ENCODE peak calls at places on chromosomes 12 and 14, in eight cellular contexts. B is CD8-positive, alpha-beta T cell; A is RWPE1; S is astrocyte; V is CD4-positive, alpha-beta T cell; T is tibial artery; R is colonic mucosa; Y is nephron progenitor cell. J is an unnamed sample.

GRCh38 chr14:104894331-104895206 is 29.5 kb downstream of the CEP170B start:
- DNase-seq in B (peak), A (no peak), S (no peak), V (no peak), T (no peak), R (no peak), Y (no peak), J (no peak)

GRCh38 chr12:42094277-42094676 is 50.4 kb downstream of the GXYLT1 start:
- DNase-seq in B (no peak), A (peak), S (peak), V (no peak), T (no peak), R (no peak), Y (no peak), J (peak)

GRCh38 chr12:123591702-123592481 is 7.5 kb downstream of the TMED2 start:
- DNase-seq in B (no peak), A (no peak), S (peak), V (no peak), T (no peak), R (no peak), Y (no peak), J (peak)

GRCh38 chr14:58789756-58790155 is 152.0 kb downstream of the DACT1 start:
- DNase-seq in B (no peak), A (no peak), S (no peak), V (no peak), T (no peak), R (no peak), Y (no peak), J (no peak)

GRCh38 chr12:71426030-71426570 is 13.5 kb upstream of the LGR5 start:
- DNase-seq in B (no peak), A (no peak), S (no peak), V (no peak), T (no peak), R (no peak), Y (no peak), J (no peak)

GRCh38 chr14:69355955-69356321 is 42.2 kb downstream of the ERH start:
- DNase-seq in B (no peak), A (no peak), S (peak), V (no peak), T (peak), R (no peak), Y (no peak), J (peak)

GRCh38 chr12:74728006-74728405 is 190.4 kb downstream of the ATXN7L3B start:
- DNase-seq in B (no peak), A (no peak), S (no peak), V (no peak), T (no peak), R (no peak), Y (no peak), J (no peak)

GRCh38 chr12:50642035-50642451 is 121.9 kb upstream of the ATF1 start:
- DNase-seq in B (no peak), A (peak), S (peak), V (no peak), T (no peak), R (no peak), Y (no peak), J (peak)

GRCh38 chr12:98352218-98352811 is 163.1 kb upstream of the TMPO start:
- DNase-seq in B (no peak), A (peak), S (peak), V (no peak), T (no peak), R (no peak), Y (no peak), J (peak)

GRCh38 chr12:30823140-30823669 is 68.5 kb upstream of the CAPRIN2 start:
- DNase-seq in B (no peak), A (no peak), S (no peak), V (peak), T (no peak), R (peak), Y (peak), J (peak)

GRCh38 chr12:632102-632696 is 31.0 kb downstream of the NINJ2 start:
- DNase-seq in B (no peak), A (peak), S (peak), V (no peak), T (peak), R (no peak), Y (no peak), J (peak)

GRCh38 chr12:8018666-8019581 is 13.6 kb upstream of the FOXJ2 start:
- DNase-seq in B (peak), A (no peak), S (no peak), V (no peak), T (no peak), R (no peak), Y (peak), J (no peak)

GRCh38 chr14:50339178-50339804 is 27.2 kb downstream of the DMAC2L start:
- DNase-seq in B (no peak), A (no peak), S (no peak), V (no peak), T (no peak), R (no peak), Y (no peak), J (no peak)

GRCh38 chr14:100531152-100531551 is 56.1 kb downstream of the BEGAIN start:
- DNase-seq in B (peak), A (no peak), S (no peak), V (no peak), T (peak), R (peak), Y (no peak), J (no peak)

GRCh38 chr12:117857632-117858274 is 111.0 kb downstream of the KSR2 start:
- DNase-seq in B (peak), A (peak), S (peak), V (peak), T (no peak), R (peak), Y (peak), J (peak)

GRCh38 chr12:117853600-117853999 is 115.2 kb downstream of the KSR2 start:
- DNase-seq in B (no peak), A (peak), S (no peak), V (no peak), T (no peak), R (peak), Y (no peak), J (peak)

GRCh38 chr12:117850048-117850447 is 118.7 kb downstream of the KSR2 start:
- DNase-seq in B (no peak), A (peak), S (peak), V (no peak), T (no peak), R (peak), Y (peak), J (peak)

GRCh38 chr12:117855165-117855564 is 113.6 kb downstream of the KSR2 start:
- DNase-seq in B (no peak), A (no peak), S (no peak), V (no peak), T (no peak), R (no peak), Y (no peak), J (no peak)

DNA sequence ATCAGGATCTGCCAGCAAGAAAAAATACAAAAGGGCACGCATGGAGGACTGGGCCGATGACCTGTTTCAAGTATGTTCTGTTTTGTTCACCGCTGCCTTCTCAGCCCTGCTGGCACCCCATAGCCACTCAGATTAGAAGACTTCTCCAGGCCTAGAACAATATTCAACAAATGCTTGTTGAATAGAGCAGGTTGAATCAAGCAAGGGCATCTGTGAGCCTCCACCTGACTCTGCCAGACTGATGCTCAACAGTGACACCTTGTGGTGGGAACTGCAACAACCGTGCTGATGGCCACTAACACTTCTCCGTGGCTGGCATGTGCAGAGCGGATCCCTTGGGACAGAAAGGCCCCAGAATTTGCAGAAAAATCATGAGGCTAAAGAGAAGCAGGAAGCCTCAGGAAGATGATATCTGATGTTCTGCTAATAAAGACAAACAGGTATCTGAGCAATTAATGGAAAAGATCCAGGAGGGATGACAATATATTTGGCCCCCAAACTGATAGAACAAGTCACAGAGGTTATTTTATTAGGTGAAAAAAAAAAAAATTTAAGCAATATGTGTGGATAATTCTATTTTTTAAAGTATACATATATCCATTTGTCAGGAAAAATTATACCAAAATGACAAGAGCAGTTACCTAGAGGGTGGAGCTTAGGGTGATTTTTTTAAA is 114.3 kb downstream of the KSR2 start:
- DNase-seq in B (no peak), A (peak), S (peak), V (no peak), T (no peak), R (peak), Y (peak), J (peak)
- TF ChIP-seq CTCF in B (peak), A (peak), S (peak), V (peak), T (no peak), R (peak), Y (peak), J (peak)

GRCh38 chr12:55827806-55828205 is 1.6 kb downstream of the DNAJC14 start:
- DNase-seq in B (no peak), A (no peak), S (no peak), V (no peak), T (no peak), R (no peak), Y (no peak), J (no peak)

GRCh38 chr12:55828357-55828756 is 1.0 kb downstream of the DNAJC14 start:
- DNase-seq in B (no peak), A (no peak), S (no peak), V (no peak), T (no peak), R (no peak), Y (no peak), J (no peak)

GRCh38 chr12:55830601-55831406 is 1.4 kb upstream of the DNAJC14 start:
- DNase-seq in B (peak), A (peak), S (peak), V (peak), T (peak), R (peak), Y (peak), J (peak)

GRCh38 chr12:55831407-55831880 is 2.1 kb upstream of the DNAJC14 start:
- DNase-seq in B (no peak), A (no peak), S (no peak), V (no peak), T (no peak), R (no peak), Y (no peak), J (no peak)

DNA sequence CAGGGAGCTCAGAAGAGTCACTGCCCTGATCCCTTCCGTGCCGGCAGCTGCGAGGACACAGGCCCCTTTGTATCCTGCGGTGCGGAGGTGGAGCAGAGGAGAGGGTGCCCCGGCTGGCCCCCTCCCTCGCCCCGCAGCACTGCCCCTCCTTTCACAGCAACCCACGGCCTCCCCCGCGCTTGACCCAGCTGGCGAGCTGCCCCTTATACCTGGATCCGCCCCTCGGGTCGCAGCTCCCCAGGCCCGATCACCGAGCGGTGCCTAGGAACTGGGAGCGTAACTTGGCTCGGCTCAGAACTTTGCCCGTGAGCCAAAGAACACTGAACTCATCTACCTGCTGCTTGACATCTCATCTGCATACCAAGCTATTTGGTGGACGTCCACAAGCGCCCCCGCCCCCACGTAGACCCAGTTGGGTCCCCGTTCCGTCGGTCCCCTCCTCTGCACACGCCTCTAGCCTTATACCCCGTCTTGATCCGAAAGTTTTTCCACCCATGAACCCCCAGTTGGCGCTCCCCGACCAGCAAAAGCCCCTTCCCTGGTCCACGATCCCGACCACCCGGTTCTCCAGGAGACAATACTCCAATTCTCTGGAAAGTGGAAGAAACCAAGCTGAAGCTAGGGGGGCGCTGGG is 697 bp upstream of the DNAJC14 start:
- DNase-seq in B (peak), A (peak), S (no peak), V (peak), T (peak), R (peak), Y (peak), J (no peak)
- TF ChIP-seq CTCF in B (no peak), A (no peak), S (no peak), V (no peak), T (no peak), R (no peak), Y (no peak), J (no peak)

DNA sequence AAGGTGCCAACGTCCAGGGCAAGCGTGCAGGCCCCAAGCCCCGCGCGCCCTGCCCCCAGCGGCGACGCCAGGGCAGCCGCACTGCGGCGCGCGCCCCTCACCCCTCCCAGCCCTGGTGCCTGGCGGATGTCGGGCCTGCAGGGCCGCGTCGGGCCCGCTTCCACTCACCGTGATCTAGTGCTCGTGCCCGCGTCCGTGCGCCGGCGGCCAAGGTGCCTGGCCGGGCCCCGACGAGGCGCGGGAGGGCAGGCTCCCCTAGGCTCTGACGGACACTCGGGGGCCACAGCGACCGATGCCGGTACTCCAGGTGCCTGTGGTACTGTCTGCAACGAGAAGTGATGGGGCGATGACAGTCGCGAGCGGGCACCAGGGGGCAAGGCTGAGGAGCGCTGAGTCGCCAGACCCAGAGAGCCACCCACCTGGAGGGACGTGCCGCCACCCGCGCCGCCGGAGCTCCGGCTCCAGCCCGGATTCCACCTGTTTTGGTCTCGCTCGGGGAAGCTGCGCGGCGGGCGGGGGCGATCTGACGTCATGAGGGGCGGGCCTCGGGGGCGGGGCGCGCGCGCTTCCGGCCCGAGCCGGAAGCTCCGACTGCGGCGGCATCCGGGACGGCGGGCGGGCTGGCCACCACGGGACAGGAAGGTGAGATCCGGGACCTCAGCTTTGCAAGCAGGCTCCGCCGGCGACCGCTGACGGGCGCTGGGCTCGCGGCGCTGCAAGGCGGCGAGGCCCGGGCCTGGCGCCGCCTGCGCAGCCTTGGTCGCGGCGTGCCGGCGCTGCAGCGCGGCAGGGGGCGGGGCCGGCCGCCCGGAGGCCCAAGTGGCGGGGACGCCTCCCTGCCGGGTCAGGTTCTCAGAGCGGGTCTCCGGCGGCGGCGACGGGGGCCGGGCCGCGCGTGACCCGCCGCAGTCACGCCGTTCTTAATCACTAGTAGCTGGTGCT is at the start of the genes LYSET and MOAP1:
- DNase-seq in B (peak), A (peak), S (peak), V (peak), T (peak), R (peak), Y (peak), J (peak)
- TF ChIP-seq CTCF in B (peak), A (peak), S (no peak), V (peak), T (peak), R (no peak), Y (peak), J (no peak)

GRCh38 chr14:22493753-22494152 is 95.3 kb downstream of the DAD1 start:
- DNase-seq in B (no peak), A (no peak), S (no peak), V (no peak), T (no peak), R (no peak), Y (no peak), J (no peak)

GRCh38 chr14:22492601-22493000 is 96.4 kb downstream of the DAD1 start:
- DNase-seq in B (no peak), A (no peak), S (no peak), V (peak), T (no peak), R (no peak), Y (no peak), J (no peak)

GRCh38 chr14:22497144-22497423 is 91.9 kb downstream of the DAD1 start:
- DNase-seq in B (no peak), A (no peak), S (no peak), V (no peak), T (no peak), R (no peak), Y (no peak), J (no peak)

GRCh38 chr14:22493143-22493542 is 95.9 kb downstream of the DAD1 start:
- DNase-seq in B (no peak), A (no peak), S (no peak), V (no peak), T (no peak), R (no peak), Y (no peak), J (no peak)

GRCh38 chr14:22494486-22495135 is 94.4 kb downstream of the DAD1 start:
- DNase-seq in B (no peak), A (no peak), S (no peak), V (no peak), T (no peak), R (no peak), Y (no peak), J (no peak)
- TF ChIP-seq CTCF in B (no peak), A (no peak), S (no peak), V (no peak), T (no peak), R (no peak), Y (no peak), J (no peak)

J was measured in fibroblast of mammary gland.